ENCODE peak calls at places on chromosomes 12 and 14, in seven cellular contexts. One of them, this sample, is unnamed.

GRCh38 chr12:53378705-53379388 is 1.1 kb upstream of the SP1 start:
- DNase-seq in cardiac muscle cell: no peak
- DNase-seq in H7: no peak
- DNase-seq in fibroblast of lung: no peak
- DNase-seq in WERI-Rb-1: peak; percentile 24
- DNase-seq in DND-41: no peak
- DNase-seq in left lung: no peak
- DNase-seq in this sample: no peak

GRCh38 chr12:46516933-46517578 is 144.5 kb upstream of the SLC38A2 start:
- DNase-seq in cardiac muscle cell: no peak
- DNase-seq in H7: no peak
- DNase-seq in fibroblast of lung: no peak
- DNase-seq in WERI-Rb-1: no peak
- DNase-seq in DND-41: no peak
- DNase-seq in left lung: no peak
- DNase-seq in this sample: no peak

GRCh38 chr14:32805979-32806378 is 132.7 kb upstream of the NPAS3 start:
- DNase-seq in cardiac muscle cell: no peak
- DNase-seq in H7: no peak
- DNase-seq in fibroblast of lung: no peak
- DNase-seq in WERI-Rb-1: no peak
- DNase-seq in DND-41: no peak
- DNase-seq in left lung: no peak
- DNase-seq in this sample: no peak

GRCh38 chr14:105108516-105108864 is 43.3 kb upstream of the GPR132 start:
- DNase-seq in cardiac muscle cell: no peak
- DNase-seq in H7: no peak
- DNase-seq in fibroblast of lung: no peak
- DNase-seq in WERI-Rb-1: no peak
- DNase-seq in DND-41: no peak
- DNase-seq in left lung: no peak
- DNase-seq in this sample: no peak

GRCh38 chr14:95695051-95695450 is 8.8 kb downstream of the TCL1B start:
- DNase-seq in cardiac muscle cell: no peak
- DNase-seq in H7: no peak
- DNase-seq in fibroblast of lung: no peak
- DNase-seq in WERI-Rb-1: no peak
- DNase-seq in DND-41: no peak
- DNase-seq in left lung: no peak
- DNase-seq in this sample: no peak

GRCh38 chr14:60106341-60106740 is 14.6 kb downstream of the PCNX4 start:
- DNase-seq in cardiac muscle cell: peak; percentile 57
- DNase-seq in H7: no peak
- DNase-seq in fibroblast of lung: peak; percentile 54
- DNase-seq in WERI-Rb-1: no peak
- DNase-seq in DND-41: no peak
- DNase-seq in left lung: no peak
- DNase-seq in this sample: no peak

GRCh38 chr12:24864796-24865125 is 84.1 kb downstream of the BCAT1 start:
- DNase-seq in cardiac muscle cell: no peak
- DNase-seq in H7: peak; percentile 17
- DNase-seq in fibroblast of lung: no peak
- DNase-seq in WERI-Rb-1: no peak
- DNase-seq in DND-41: peak; percentile 49
- DNase-seq in left lung: no peak
- DNase-seq in this sample: no peak

GRCh38 chr14:105760691-105761344 is 234.4 kb downstream of the TMEM121 start:
- DNase-seq in cardiac muscle cell: no peak
- DNase-seq in H7: peak; percentile 41
- DNase-seq in fibroblast of lung: no peak
- DNase-seq in WERI-Rb-1: no peak
- DNase-seq in DND-41: no peak
- DNase-seq in left lung: peak; percentile 47
- DNase-seq in this sample: peak; percentile 29

GRCh38 chr12:8948711-8949524 is 527 bp downstream of the M6PR start:
- DNase-seq in cardiac muscle cell: peak; percentile 67
- DNase-seq in H7: peak; percentile 31
- DNase-seq in fibroblast of lung: peak; percentile 26
- DNase-seq in WERI-Rb-1: peak; percentile 21
- DNase-seq in DND-41: peak; percentile 27
- DNase-seq in left lung: no peak
- DNase-seq in this sample: no peak

GRCh38 chr12:79250955-79251354 is 386.4 kb downstream of the SYT1 start:
- DNase-seq in cardiac muscle cell: no peak
- DNase-seq in H7: no peak
- DNase-seq in fibroblast of lung: peak; percentile 8
- DNase-seq in WERI-Rb-1: no peak
- DNase-seq in DND-41: no peak
- DNase-seq in left lung: no peak
- DNase-seq in this sample: no peak

GRCh38 chr12:107468182-107468581 is 217.4 kb upstream of the PWP1 start:
- DNase-seq in cardiac muscle cell: no peak
- DNase-seq in H7: peak; percentile 31
- DNase-seq in fibroblast of lung: no peak
- DNase-seq in WERI-Rb-1: no peak
- DNase-seq in DND-41: no peak
- DNase-seq in left lung: no peak
- DNase-seq in this sample: no peak

GRCh38 chr14:106620368-106620767 is 1094.0 kb downstream of the TMEM121 start:
- DNase-seq in cardiac muscle cell: no peak
- DNase-seq in H7: no peak
- DNase-seq in fibroblast of lung: no peak
- DNase-seq in WERI-Rb-1: no peak
- DNase-seq in DND-41: no peak
- DNase-seq in left lung: no peak
- DNase-seq in this sample: no peak

GRCh38 chr14:69327507-69327906 is 67.5 kb downstream of the GALNT16 start:
- DNase-seq in cardiac muscle cell: no peak
- DNase-seq in H7: no peak
- DNase-seq in fibroblast of lung: no peak
- DNase-seq in WERI-Rb-1: no peak
- DNase-seq in DND-41: no peak
- DNase-seq in left lung: no peak
- DNase-seq in this sample: no peak

GRCh38 chr12:87368259-87368658 is 660.9 kb downstream of the C12orf50 start:
- DNase-seq in cardiac muscle cell: no peak
- DNase-seq in H7: no peak
- DNase-seq in fibroblast of lung: no peak
- DNase-seq in WERI-Rb-1: no peak
- DNase-seq in DND-41: no peak
- DNase-seq in left lung: no peak
- DNase-seq in this sample: no peak

GRCh38 chr12:104671407-104672095 is 214.8 kb downstream of the CHST11 start:
- DNase-seq in cardiac muscle cell: peak; percentile 90
- DNase-seq in H7: no peak
- DNase-seq in fibroblast of lung: peak; percentile 91
- DNase-seq in WERI-Rb-1: no peak
- DNase-seq in DND-41: peak; percentile 53
- DNase-seq in left lung: peak; percentile 89
- DNase-seq in this sample: peak; percentile 63
- H3K4me3 ChIP-seq in cardiac muscle cell: no peak overlapping the region
- H3K4me3 ChIP-seq in H7: no peak overlapping the region
- H3K4me3 ChIP-seq in fibroblast of lung: no peak overlapping the region
- H3K4me3 ChIP-seq in WERI-Rb-1: no peak overlapping the region
- H3K4me3 ChIP-seq in DND-41: no peak overlapping the region
- H3K4me3 ChIP-seq in left lung: no peak overlapping the region
- H3K4me3 ChIP-seq in this sample: no peak overlapping the region

GRCh38 chr14:54547583-54547982 is 19.3 kb upstream of the SAMD4A start:
- DNase-seq in cardiac muscle cell: no peak
- DNase-seq in H7: no peak
- DNase-seq in fibroblast of lung: no peak
- DNase-seq in WERI-Rb-1: no peak
- DNase-seq in DND-41: no peak
- DNase-seq in left lung: no peak
- DNase-seq in this sample: no peak
- H3K36me3 ChIP-seq in cardiac muscle cell: no peaks in the 10 kb centered on the region
- H3K36me3 ChIP-seq in H7: no peaks in the 10 kb centered on the region
- H3K36me3 ChIP-seq in fibroblast of lung: no peaks in the 10 kb centered on the region
- H3K36me3 ChIP-seq in WERI-Rb-1: no peaks in the 10 kb centered on the region
- H3K36me3 ChIP-seq in DND-41: no peaks in the 10 kb centered on the region
- H3K36me3 ChIP-seq in left lung: no peaks in the 10 kb centered on the region
- H3K36me3 ChIP-seq in this sample: no peaks in the 10 kb centered on the region

GRCh38 chr12:238736-239398 is 23.8 kb downstream of the SLC6A13 start:
- DNase-seq in cardiac muscle cell: no peak
- DNase-seq in H7: no peak
- DNase-seq in fibroblast of lung: no peak
- DNase-seq in WERI-Rb-1: no peak
- DNase-seq in DND-41: no peak
- DNase-seq in left lung: no peak
- DNase-seq in this sample: no peak

GRCh38 chr12:238116-238515 is 24.2 kb upstream of the SLC6A12 start:
- DNase-seq in cardiac muscle cell: no peak
- DNase-seq in H7: no peak
- DNase-seq in fibroblast of lung: no peak
- DNase-seq in WERI-Rb-1: no peak
- DNase-seq in DND-41: no peak
- DNase-seq in left lung: no peak
- DNase-seq in this sample: no peak

GRCh38 chr12:234891-235415 is 21.0 kb upstream of the SLC6A12 start:
- DNase-seq in cardiac muscle cell: no peak
- DNase-seq in H7: no peak
- DNase-seq in fibroblast of lung: no peak
- DNase-seq in WERI-Rb-1: no peak
- DNase-seq in DND-41: no peak
- DNase-seq in left lung: no peak
- DNase-seq in this sample: no peak

GRCh38 chr12:236445-236844 is 22.5 kb upstream of the SLC6A12 start:
- DNase-seq in cardiac muscle cell: no peak
- DNase-seq in H7: no peak
- DNase-seq in fibroblast of lung: no peak
- DNase-seq in WERI-Rb-1: no peak
- DNase-seq in DND-41: no peak
- DNase-seq in left lung: no peak
- DNase-seq in this sample: no peak

GRCh38 chr12:237026-237815 is 23.3 kb upstream of the SLC6A12 start:
- DNase-seq in cardiac muscle cell: no peak
- DNase-seq in H7: no peak
- DNase-seq in fibroblast of lung: no peak
- DNase-seq in WERI-Rb-1: no peak
- DNase-seq in DND-41: no peak
- DNase-seq in left lung: no peak
- DNase-seq in this sample: peak; percentile 41
- H3K4me3 ChIP-seq in cardiac muscle cell: no peak overlapping the region
- H3K4me3 ChIP-seq in H7: no peak overlapping the region
- H3K4me3 ChIP-seq in fibroblast of lung: no peak overlapping the region
- H3K4me3 ChIP-seq in WERI-Rb-1: no peak overlapping the region
- H3K4me3 ChIP-seq in DND-41: no peak overlapping the region
- H3K4me3 ChIP-seq in left lung: no peak overlapping the region
- H3K4me3 ChIP-seq in this sample: no peak overlapping the region

DNA sequence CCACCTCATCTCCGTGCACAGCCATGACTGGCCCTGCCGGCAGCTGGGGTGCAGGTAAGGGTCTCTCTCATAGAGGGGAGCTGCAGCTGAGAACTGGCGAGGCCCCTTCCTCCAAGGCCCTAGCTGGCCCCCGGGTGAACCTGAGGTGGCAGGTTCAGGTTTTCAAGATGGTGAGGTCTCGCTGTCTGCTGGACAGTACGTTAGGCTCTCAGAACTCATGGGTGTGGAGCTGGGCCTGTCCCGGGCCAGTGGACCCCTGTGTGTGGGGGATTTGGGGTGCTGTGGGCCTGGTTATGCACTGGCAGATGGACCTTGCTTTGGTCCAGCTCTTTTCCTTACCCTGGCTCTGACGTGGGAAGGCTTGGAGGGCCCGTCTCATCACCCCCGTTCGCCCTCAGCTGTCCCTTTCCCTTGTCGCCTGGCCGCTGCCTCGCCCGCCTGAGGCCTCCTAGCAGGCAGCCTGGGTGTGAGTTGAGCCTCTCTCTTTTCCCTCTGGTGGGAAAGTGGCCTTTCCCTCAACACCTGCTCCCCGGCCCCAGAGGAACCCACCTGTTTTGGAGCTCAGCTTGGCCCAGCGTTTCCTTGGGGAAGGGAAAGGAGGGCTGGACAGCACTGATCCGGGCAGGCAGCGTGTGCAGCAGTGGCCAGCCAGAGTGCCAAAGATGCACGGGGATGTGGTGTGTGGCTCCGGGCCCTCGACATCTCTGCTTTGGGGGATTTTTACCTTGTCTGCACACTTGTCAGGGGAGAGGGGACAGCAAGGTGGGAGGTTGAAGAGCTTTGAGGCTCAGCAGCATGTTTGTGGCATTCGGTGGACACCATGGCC is 28.3 kb downstream of the IL31 start:
- DNase-seq in cardiac muscle cell: no peak
- DNase-seq in H7: peak; percentile 44
- DNase-seq in fibroblast of lung: no peak
- DNase-seq in WERI-Rb-1: no peak
- DNase-seq in DND-41: no peak
- DNase-seq in left lung: no peak
- DNase-seq in this sample: no peak
- H3K36me3 ChIP-seq in cardiac muscle cell: peaks cover 2% of the 10 kb centered on the region
- H3K36me3 ChIP-seq in H7: peaks cover 26% of the 10 kb centered on the region
- H3K36me3 ChIP-seq in fibroblast of lung: peaks cover 8% of the 10 kb centered on the region
- H3K36me3 ChIP-seq in WERI-Rb-1: peaks cover 8% of the 10 kb centered on the region
- H3K36me3 ChIP-seq in DND-41: peaks cover 21% of the 10 kb centered on the region
- H3K36me3 ChIP-seq in left lung: peaks cover 43% of the 10 kb centered on the region
- H3K36me3 ChIP-seq in this sample: peaks cover 15% of the 10 kb centered on the region

GRCh38 chr12:120229071-120229582 is 28.2 kb upstream of the RPLP0 start:
- DNase-seq in cardiac muscle cell: peak; percentile 35
- DNase-seq in H7: no peak
- DNase-seq in fibroblast of lung: no peak
- DNase-seq in WERI-Rb-1: peak; percentile 69
- DNase-seq in DND-41: no peak
- DNase-seq in left lung: no peak
- DNase-seq in this sample: no peak

GRCh38 chr12:120229583-120230325 is 28.8 kb upstream of the RPLP0 start:
- DNase-seq in cardiac muscle cell: peak; percentile 61
- DNase-seq in H7: peak; percentile 45
- DNase-seq in fibroblast of lung: peak; percentile 46
- DNase-seq in WERI-Rb-1: no peak
- DNase-seq in DND-41: no peak
- DNase-seq in left lung: peak; percentile 47
- DNase-seq in this sample: peak; percentile 61

GRCh38 chr12:120231316-120232011 is 30.6 kb upstream of the RPLP0 start:
- DNase-seq in cardiac muscle cell: peak; percentile 86
- DNase-seq in H7: peak; percentile 66
- DNase-seq in fibroblast of lung: peak; percentile 78
- DNase-seq in WERI-Rb-1: peak; percentile 33
- DNase-seq in DND-41: peak; percentile 76
- DNase-seq in left lung: peak; percentile 76
- DNase-seq in this sample: peak; percentile 55

GRCh38 chr12:120230326-120230973 is 29.5 kb upstream of the RPLP0 start:
- DNase-seq in cardiac muscle cell: peak; percentile 92
- DNase-seq in H7: peak; percentile 94
- DNase-seq in fibroblast of lung: peak; percentile 96
- DNase-seq in WERI-Rb-1: peak; percentile 94
- DNase-seq in DND-41: no peak
- DNase-seq in left lung: no peak
- DNase-seq in this sample: peak; percentile 57

DNA sequence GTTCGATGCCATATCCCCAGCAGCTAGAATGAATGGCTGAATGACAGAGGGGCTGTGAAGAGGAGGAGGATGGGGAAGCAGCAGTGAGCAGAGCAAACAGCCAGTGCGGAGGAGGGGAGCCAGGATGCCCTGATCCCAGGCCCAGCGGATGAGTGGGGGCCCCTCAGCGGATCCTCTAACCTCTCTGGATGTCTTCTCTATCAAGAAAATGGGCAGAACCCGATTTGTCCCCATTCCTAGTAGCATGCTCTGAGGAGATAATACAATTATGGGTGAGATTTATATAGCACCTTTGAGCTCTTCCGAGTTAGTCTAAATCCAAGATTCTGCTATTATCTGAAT is 30.0 kb upstream of the RPLP0 start:
- DNase-seq in cardiac muscle cell: no peak
- DNase-seq in H7: no peak
- DNase-seq in fibroblast of lung: no peak
- DNase-seq in WERI-Rb-1: peak; percentile 33
- DNase-seq in DND-41: peak; percentile 28
- DNase-seq in left lung: no peak
- DNase-seq in this sample: no peak
- H3K4me3 ChIP-seq in cardiac muscle cell: no peak overlapping the region
- H3K4me3 ChIP-seq in H7: no peak overlapping the region
- H3K4me3 ChIP-seq in fibroblast of lung: no peak overlapping the region
- H3K4me3 ChIP-seq in WERI-Rb-1: peak overlapping the region; percentile 13
- H3K4me3 ChIP-seq in DND-41: no peak overlapping the region
- H3K4me3 ChIP-seq in left lung: peak overlapping the region; percentile 16
- H3K4me3 ChIP-seq in this sample: no peak overlapping the region

This sample was measured in mucosa of descending colon.